ENCODE peak calls at places on chromosomes 4 and X, in five cellular contexts. H is SK-N-SH, L is K562, O is HepG2, X is GM12878. F is an unnamed sample.

GRCh38 chr4:67109276-67109675 is 436.0 kb downstream of the CENPC start:
- DNase-seq in H (no peak), L (no peak), O (no peak), X (no peak), F (no peak)

GRCh38 chrX:130053236-130053635 is 57.1 kb downstream of the ELF4 start:
- DNase-seq in H (no peak), L (no peak), O (no peak), X (no peak), F (no peak)

GRCh38 chr4:169282429-169283113 is 11.8 kb upstream of the SH3RF1 start:
- DNase-seq in H (no peak), L (no peak), O (no peak), X (no peak), F (no peak)

GRCh38 chr4:98506462-98507132 is 151.8 kb downstream of the TSPAN5 start:
- DNase-seq in H (peak; percentile 20), L (peak; percentile 36), O (no peak), X (no peak), F (no peak)

GRCh38 chr4:137664055-137664405 is 131.7 kb upstream of the PCDH18 start:
- DNase-seq in H (no peak), L (no peak), O (no peak), X (no peak), F (no peak)

GRCh38 chr4:153465583-153465921 is 608 bp upstream of the TMEM131L start:
- DNase-seq in H (peak; percentile 75), L (peak; percentile 56), O (peak; percentile 37), X (no peak), F (no peak)

GRCh38 chr4:186161138-186161537 is 30.2 kb upstream of the CYP4V2 start:
- DNase-seq in H (no peak), L (no peak), O (no peak), X (peak; percentile 63), F (no peak)

GRCh38 chrX:120236676-120237460 is 13.7 kb upstream of the ZBTB33 start:
- DNase-seq in H (no peak), L (no peak), O (no peak), X (no peak), F (no peak)

GRCh38 chr4:147129687-147130086 is 184.0 kb upstream of the TTC29 start:
- DNase-seq in H (peak; percentile 64), L (no peak), O (no peak), X (no peak), F (no peak)

GRCh38 chr4:185520119-185520518 is 15.2 kb downstream of the PDLIM3 start:
- DNase-seq in H (no peak), L (no peak), O (no peak), X (no peak), F (no peak)

GRCh38 chr4:39410415-39410814 is 3.7 kb downstream of the KLB start:
- DNase-seq in H (no peak), L (no peak), O (no peak), X (no peak), F (no peak)

GRCh38 chrX:56795309-56795868 is 66.3 kb downstream of the NBDY start:
- DNase-seq in H (peak; percentile 0), L (no peak), O (no peak), X (no peak), F (peak; percentile 6)

GRCh38 chrX:31280580-31280979 is 208.7 kb upstream of the FTHL17 start:
- DNase-seq in H (no peak), L (no peak), O (no peak), X (no peak), F (no peak)

GRCh38 chrX:119155416-119156035 is 27.9 kb upstream of the KIAA1210 start:
- DNase-seq in H (no peak), L (no peak), O (no peak), X (no peak), F (no peak)

GRCh38 chr4:163332526-163333405 is at the start of gene NPY1R:
- DNase-seq in H (peak; percentile 78), L (peak; percentile 49), O (peak; percentile 24), X (peak; percentile 1), F (peak; percentile 46)

GRCh38 chrX:22340022-22340616 is 67.4 kb downstream of the CBLL2 start:
- DNase-seq in H (no peak), L (no peak), O (no peak), X (no peak), F (no peak)

GRCh38 chrX:65463550-65463949 is 71.0 kb downstream of the LAS1L start:
- DNase-seq in H (no peak), L (no peak), O (no peak), X (no peak), F (peak; percentile 47)

GRCh38 chrX:12245650-12246645 is 107.7 kb downstream of the FRMPD4 start:
- DNase-seq in H (no peak), L (no peak), O (no peak), X (no peak), F (no peak)

GRCh38 chr4:99352602-99353580 is at the start of gene ADH1C:
- DNase-seq in H (no peak), L (no peak), O (no peak), X (no peak), F (no peak)

GRCh38 chr4:107893171-107894137 is 37.9 kb upstream of the CYP2U1 start:
- DNase-seq in H (no peak), L (no peak), O (no peak), X (no peak), F (no peak)

GRCh38 chr4:8840006-8840793 is 31.4 kb downstream of the HMX1 start:
- DNase-seq in H (peak; percentile 23), L (no peak), O (no peak), X (no peak), F (no peak)

GRCh38 chr4:113141901-113142346 is 92.5 kb downstream of the ANK2 start:
- DNase-seq in H (no peak), L (no peak), O (peak; percentile 98), X (no peak), F (no peak)

GRCh38 chrX:49073641-49074575 is at the start of gene PRAF2:
- DNase-seq in H (peak; percentile 98), L (no peak), O (no peak), X (peak; percentile 42), F (peak; percentile 85)

GRCh38 chr4:182862921-182863320 is 54.3 kb downstream of the DCTD start:
- DNase-seq in H (no peak), L (no peak), O (no peak), X (no peak), F (no peak)

GRCh38 chr4:113905301-113905700 is 74.1 kb downstream of the ARSJ start:
- DNase-seq in H (no peak), L (no peak), O (no peak), X (no peak), F (no peak)

GRCh38 chr4:162644346-162644745 is 480.5 kb upstream of the FSTL5 start:
- DNase-seq in H (no peak), L (no peak), O (no peak), X (no peak), F (no peak)

GRCh38 chrX:70134116-70134477 is 850 bp downstream of the IGBP1 start:
- DNase-seq in H (no peak), L (peak; percentile 28), O (peak; percentile 3), X (no peak), F (no peak)

GRCh38 chr4:113077611-113078010 is 28.2 kb downstream of the ANK2 start:
- DNase-seq in H (peak; percentile 20), L (no peak), O (no peak), X (no peak), F (no peak)

GRCh38 chrX:42824541-42824940 is 46.6 kb upstream of the PPP1R2C start:
- DNase-seq in H (no peak), L (no peak), O (no peak), X (no peak), F (no peak)

GRCh38 chr4:54187148-54187547 is 41.9 kb upstream of the PDGFRA start:
- DNase-seq in H (no peak), L (no peak), O (no peak), X (no peak), F (no peak)

GRCh38 chr4:16199132-16199531 is 27.1 kb downstream of the TAPT1 start:
- DNase-seq in H (peak; percentile 34), L (no peak), O (peak; percentile 15), X (no peak), F (no peak)

GRCh38 chr4:7297374-7297773 is 105.0 kb downstream of the SORCS2 start:
- DNase-seq in H (no peak), L (no peak), O (no peak), X (no peak), F (no peak)

GRCh38 chr4:7298601-7299000 is 106.3 kb downstream of the SORCS2 start:
- DNase-seq in H (no peak), L (no peak), O (no peak), X (no peak), F (no peak)

GRCh38 chr4:7296661-7297335 is 104.5 kb downstream of the SORCS2 start:
- DNase-seq in H (no peak), L (no peak), O (no peak), X (no peak), F (no peak)

GRCh38 chr4:7299051-7299907 is 106.9 kb downstream of the SORCS2 start:
- DNase-seq in H (no peak), L (no peak), O (no peak), X (no peak), F (no peak)

DNA sequence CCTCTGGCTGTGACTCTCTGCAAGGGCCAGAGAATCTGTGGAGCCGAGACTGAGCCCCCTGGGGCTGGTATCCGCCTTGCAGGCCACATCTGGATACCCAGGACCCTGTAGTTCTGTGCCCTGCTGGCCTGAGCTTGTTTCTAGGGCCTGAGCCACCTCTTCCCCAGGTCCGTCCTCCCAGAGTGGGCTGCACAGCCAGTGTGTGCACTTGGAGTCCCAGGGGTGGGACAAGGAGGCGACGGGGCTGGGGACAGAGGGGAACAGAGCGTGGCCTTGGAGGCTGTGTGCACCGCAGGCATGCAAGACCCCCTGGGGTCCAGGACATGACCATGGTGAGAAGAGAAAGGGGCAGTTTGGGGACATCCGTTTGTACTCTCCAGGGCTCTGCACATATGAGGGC is 105.5 kb downstream of the SORCS2 start:
- DNase-seq in H (no peak), L (no peak), O (no peak), X (no peak), F (no peak)
- TF ChIP-seq TAF1 in H (no peak), L (no peak), O (no peak), X (no peak), F (no peak)

GRCh38 chrX:146973283-146973682 is 158.7 kb upstream of the CXorf51A start:
- DNase-seq in H (no peak), L (no peak), O (no peak), X (no peak), F (no peak)

GRCh38 chrX:146967296-146967695 is 152.8 kb upstream of the CXorf51A start:
- DNase-seq in H (no peak), L (no peak), O (no peak), X (no peak), F (no peak)
- TF ChIP-seq YY1 in H (no peak), L (no peak), O (no peak), X (no peak), F (no peak)

DNA sequence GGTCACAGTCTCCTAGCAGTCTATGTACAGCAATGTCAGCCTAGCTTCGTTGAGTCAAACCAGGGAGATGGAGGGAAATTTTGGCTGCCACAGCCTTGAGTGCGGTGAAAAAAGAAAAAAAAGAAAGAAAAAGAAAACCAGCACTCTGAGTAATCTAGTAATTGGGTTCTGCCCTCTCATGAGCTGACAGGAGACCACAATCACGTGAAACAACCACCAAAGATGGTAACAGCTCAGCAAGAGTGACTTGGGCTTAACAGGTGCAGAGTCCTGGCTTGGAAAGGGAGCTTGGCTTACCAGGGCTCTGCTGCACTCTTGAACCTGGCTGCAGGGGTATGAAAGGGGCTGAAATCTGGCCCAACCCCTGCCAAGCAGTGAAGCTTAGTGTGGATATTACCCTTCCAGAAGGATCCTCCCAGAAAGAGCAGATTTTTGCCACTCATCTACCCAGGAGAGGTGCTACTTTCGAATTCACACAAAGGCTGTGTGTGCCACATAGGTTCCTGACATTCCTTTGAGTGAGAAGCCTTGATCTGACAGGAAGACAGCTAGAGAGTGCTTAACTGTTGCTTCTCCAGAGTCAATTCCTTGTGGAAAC is 350.3 kb downstream of the PTTG2 start:
- DNase-seq in H (no peak), L (no peak), O (no peak), X (peak; percentile 97), F (no peak)
- TF ChIP-seq TAF1 in H (no peak), L (no peak), O (no peak), X (peak; percentile 49), F (no peak)

GRCh38 chr4:139808381-139809206 is 143.0 kb downstream of the MGST2 start:
- DNase-seq in H (no peak), L (no peak), O (peak; percentile 13), X (no peak), F (no peak)
- TF ChIP-seq YY1 in H (no peak), L (no peak), O (no peak), X (no peak), F (no peak)

F was measured in H1.